ENCODE peak calls at places on chromosomes 11 and 22, in ten cellular contexts. G is IMR-90, N is mammary epithelial cell, F is fibroblast of lung, V is breast epithelium, C is small intestine, T is adipocyte, E is PC-3, A is MG63, Y is HCT116. Z is an unnamed sample.
A peak's percentile ranks its signal among the peaks of the same experiment; 100 is the strongest.

GRCh38 chr22:44729391-44730012 is 22.9 kb upstream of the ARHGAP8 start:
- DNase-seq in G (peak; percentile 71), N (no peak), F (peak; percentile 70), V (no peak), C (no peak), T (no peak), E (no peak), A (no peak), Y (no peak), Z (peak; percentile 35)

GRCh38 chr11:73271936-73272679 is at the start of gene P2RY6:
- DNase-seq in G (peak; percentile 60), N (peak; percentile 80), F (peak; percentile 36), V (no peak), C (no peak), T (peak; percentile 41), E (peak; percentile 97), A (peak; percentile 62), Y (no peak), Z (no peak)

GRCh38 chr11:15843309-15843857 is 513.0 kb downstream of the SOX6 start:
- DNase-seq in G (peak; percentile 11), N (peak; percentile 38), F (peak; percentile 17), V (no peak), C (no peak), T (peak; percentile 20), E (no peak), A (no peak), Y (no peak), Z (no peak)

GRCh38 chr11:118227865-118228785 is 3.3 kb upstream of the JAML start:
- DNase-seq in G (no peak), N (no peak), F (no peak), V (no peak), C (peak; percentile 51), T (no peak), E (no peak), A (no peak), Y (no peak), Z (no peak)

GRCh38 chr11:44574620-44575287 is 9.3 kb downstream of the CD82 start:
- DNase-seq in G (peak; percentile 98), N (peak; percentile 97), F (peak; percentile 92), V (no peak), C (no peak), T (peak; percentile 92), E (peak; percentile 57), A (no peak), Y (no peak), Z (peak; percentile 92)

GRCh38 chr11:1852271-1852877 is 510 bp upstream of the LSP1 start:
- DNase-seq in G (no peak), N (no peak), F (no peak), V (no peak), C (no peak), T (no peak), E (no peak), A (no peak), Y (no peak), Z (no peak)

GRCh38 chr11:60459345-60459744 is 3.7 kb downstream of the MS4A1 start:
- DNase-seq in G (no peak), N (no peak), F (no peak), V (no peak), C (no peak), T (no peak), E (no peak), A (no peak), Y (no peak), Z (no peak)

GRCh38 chr11:330694-331314 is 10.1 kb upstream of the IFITM3 start:
- DNase-seq in G (no peak), N (no peak), F (no peak), V (no peak), C (no peak), T (no peak), E (no peak), A (no peak), Y (no peak), Z (no peak)

GRCh38 chr11:107018274-107018901 is at the start of gene GUCY1A2:
- DNase-seq in G (no peak), N (no peak), F (peak; percentile 12), V (no peak), C (no peak), T (peak; percentile 63), E (no peak), A (peak; percentile 43), Y (no peak), Z (no peak)

GRCh38 chr11:19201737-19202605 is at the start of gene CSRP3:
- DNase-seq in G (peak; percentile 31), N (no peak), F (no peak), V (no peak), C (no peak), T (no peak), E (no peak), A (no peak), Y (no peak), Z (no peak)
- H3K27me3 ChIP-seq in G (peaks cover 5% of the 10 kb centered on the region), N (no peaks in the 10 kb centered on the region), F (peaks cover 10% of the 10 kb centered on the region), V (no peaks in the 10 kb centered on the region), C (no peaks in the 10 kb centered on the region), T (peaks cover 22% of the 10 kb centered on the region), E (peaks cover 3% of the 10 kb centered on the region), A (no peaks in the 10 kb centered on the region), Y (peaks cover 13% of the 10 kb centered on the region), Z (no peaks in the 10 kb centered on the region)

DNA sequence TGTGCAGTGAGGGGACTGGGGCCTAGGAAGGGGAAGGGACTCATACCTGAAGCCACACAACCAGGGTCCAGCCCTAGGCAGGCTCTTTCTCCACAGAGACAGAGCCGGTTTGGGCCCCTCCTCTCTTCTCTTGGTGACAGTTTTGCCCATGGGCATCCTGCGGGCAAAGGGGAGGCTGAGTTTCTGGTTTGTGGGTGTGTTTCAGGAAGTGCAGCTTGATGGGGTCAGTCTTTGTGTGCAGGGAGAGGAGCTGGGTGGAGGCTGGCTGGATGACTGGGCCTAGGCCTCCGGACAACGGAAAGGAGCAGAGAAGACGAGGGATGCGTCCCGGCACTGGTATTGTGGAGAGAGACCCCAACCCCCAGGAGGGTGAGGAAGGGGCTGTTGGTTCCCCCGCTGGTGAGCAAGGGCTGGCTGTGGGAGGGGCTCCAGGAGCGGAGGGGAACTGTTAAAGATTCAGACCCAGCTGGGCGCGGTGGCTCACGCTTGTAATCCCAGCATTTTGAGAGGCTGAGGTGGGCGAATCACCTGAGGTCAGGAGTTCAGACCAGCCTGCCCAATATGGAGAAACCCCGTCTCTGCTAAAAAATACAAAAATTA is 23.4 kb upstream of the CELSR1 start:
- DNase-seq in G (no peak), N (no peak), F (no peak), V (no peak), C (no peak), T (no peak), E (no peak), A (no peak), Y (no peak), Z (no peak)
- H3K4me3 ChIP-seq in G (no peak overlapping the region), N (no peak overlapping the region), F (no peak overlapping the region), V (no peak overlapping the region), C (no peak overlapping the region), T (no peak overlapping the region), E (no peak overlapping the region), A (no peak overlapping the region), Y (peak overlapping the region; percentile 69), Z (no peak overlapping the region)

GRCh38 chr11:45872513-45873356 is 12.7 kb upstream of the MAPK8IP1 start:
- DNase-seq in G (peak; percentile 95), N (peak; percentile 64), F (peak; percentile 86), V (no peak), C (peak; percentile 42), T (peak; percentile 79), E (peak; percentile 59), A (peak; percentile 38), Y (peak; percentile 41), Z (peak; percentile 82)

GRCh38 chr11:45871638-45872037 is 13.8 kb upstream of the MAPK8IP1 start:
- DNase-seq in G (no peak), N (no peak), F (no peak), V (no peak), C (no peak), T (no peak), E (no peak), A (no peak), Y (no peak), Z (no peak)

GRCh38 chr11:45876401-45876800 is 9.1 kb upstream of the MAPK8IP1 start:
- DNase-seq in G (no peak), N (no peak), F (no peak), V (no peak), C (no peak), T (no peak), E (no peak), A (no peak), Y (no peak), Z (no peak)

GRCh38 chr11:45869551-45869950 is 15.9 kb upstream of the MAPK8IP1 start:
- DNase-seq in G (no peak), N (no peak), F (no peak), V (no peak), C (no peak), T (no peak), E (no peak), A (no peak), Y (no peak), Z (no peak)

DNA sequence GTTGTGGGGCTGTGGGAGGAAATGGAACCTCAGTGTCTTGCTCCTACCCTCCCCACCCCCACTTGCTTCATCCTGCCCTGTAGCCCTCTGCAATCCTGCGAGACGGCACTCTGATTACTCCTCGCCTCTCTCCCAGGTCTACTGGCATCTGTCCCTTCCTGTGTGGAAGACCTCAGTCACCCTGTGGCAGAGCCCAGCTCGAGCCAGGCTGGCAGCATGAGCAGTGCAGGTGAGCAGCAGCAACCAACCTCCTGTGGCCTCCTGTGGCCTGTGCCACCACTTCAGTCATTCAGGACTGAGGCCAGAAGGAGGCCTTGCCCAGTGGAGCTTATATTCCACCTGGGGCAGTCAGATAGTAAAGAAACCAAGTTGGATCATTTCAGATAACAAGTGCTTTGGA is 14.7 kb upstream of the MAPK8IP1 start:
- DNase-seq in G (no peak), N (no peak), F (no peak), V (no peak), C (no peak), T (no peak), E (no peak), A (no peak), Y (no peak), Z (no peak)
- H3K27me3 ChIP-seq in G (no peaks in the 10 kb centered on the region), N (no peaks in the 10 kb centered on the region), F (no peaks in the 10 kb centered on the region), V (no peaks in the 10 kb centered on the region), C (no peaks in the 10 kb centered on the region), T (no peaks in the 10 kb centered on the region), E (no peaks in the 10 kb centered on the region), A (no peaks in the 10 kb centered on the region), Y (no peaks in the 10 kb centered on the region), Z (no peaks in the 10 kb centered on the region)

GRCh38 chr22:39173787-39174497 is 21.5 kb upstream of the CBX7 start:
- DNase-seq in G (no peak), N (no peak), F (no peak), V (no peak), C (peak; percentile 43), T (no peak), E (no peak), A (no peak), Y (no peak), Z (no peak)

GRCh38 chr22:39176673-39177455 is 24.4 kb upstream of the CBX7 start:
- DNase-seq in G (no peak), N (no peak), F (no peak), V (no peak), C (no peak), T (no peak), E (no peak), A (no peak), Y (no peak), Z (no peak)

GRCh38 chr22:39176067-39176621 is 23.7 kb upstream of the CBX7 start:
- DNase-seq in G (peak; percentile 58), N (no peak), F (peak; percentile 43), V (peak; percentile 84), C (no peak), T (peak; percentile 68), E (peak; percentile 78), A (peak; percentile 82), Y (no peak), Z (peak; percentile 39)

GRCh38 chr22:39174498-39175120 is 22.1 kb upstream of the CBX7 start:
- DNase-seq in G (peak; percentile 89), N (peak; percentile 43), F (peak; percentile 87), V (peak; percentile 72), C (peak; percentile 51), T (peak; percentile 77), E (peak; percentile 81), A (peak; percentile 72), Y (peak; percentile 23), Z (peak; percentile 91)

GRCh38 chr22:39175127-39176066 is 22.9 kb upstream of the CBX7 start:
- DNase-seq in G (no peak), N (no peak), F (no peak), V (no peak), C (no peak), T (no peak), E (peak; percentile 2), A (no peak), Y (no peak), Z (no peak)
- H3K4me3 ChIP-seq in G (no peak overlapping the region), N (no peak overlapping the region), F (no peak overlapping the region), V (no peak overlapping the region), C (no peak overlapping the region), T (no peak overlapping the region), E (no peak overlapping the region), A (no peak overlapping the region), Y (peak overlapping the region; percentile 43), Z (no peak overlapping the region)

Z was measured in brain microvascular endothelial cell.